ENCODE peak calls at places on chromosomes 5 and 9, in seven cellular contexts. N is foreskin fibroblast, D is fibroblast of pulmonary artery, T is colonic mucosa, U is epithelial cell of esophagus, G is K562, A is body of pancreas. L is an unnamed sample.

GRCh38 chr9:94593459-94594345 is at the start of gene FBP2:
- DNase-seq in N (no peak), D (peak), T (no peak), U (no peak), G (no peak), A (peak), L (no peak)

GRCh38 chr9:72292184-72292787 is 72.7 kb downstream of the ZFAND5 start:
- DNase-seq in N (no peak), D (peak), T (no peak), U (peak), G (no peak), A (no peak), L (no peak)

GRCh38 chr5:171858303-171858702 is 72.7 kb downstream of the SMIM23 start:
- DNase-seq in N (no peak), D (peak), T (no peak), U (peak), G (peak), A (no peak), L (no peak)

GRCh38 chr5:96344678-96345612 is 88.1 kb downstream of the PCSK1 start:
- DNase-seq in N (peak), D (peak), T (peak), U (peak), G (peak), A (peak), L (peak)

GRCh38 chr5:151213803-151214613 is 9.9 kb downstream of the CCDC69 start:
- DNase-seq in N (peak), D (peak), T (peak), U (peak), G (peak), A (peak), L (no peak)

GRCh38 chr5:134406390-134406789 is 5.3 kb downstream of the CDKN2AIPNL start:
- DNase-seq in N (peak), D (no peak), T (no peak), U (peak), G (no peak), A (no peak), L (no peak)

GRCh38 chr5:80204808-80205614 is 50.8 kb downstream of the SERINC5 start:
- DNase-seq in N (no peak), D (peak), T (peak), U (no peak), G (peak), A (peak), L (peak)

GRCh38 chr9:99012957-99013512 is 69.3 kb downstream of the COL15A1 start:
- DNase-seq in N (no peak), D (no peak), T (peak), U (peak), G (peak), A (peak), L (no peak)

GRCh38 chr9:22718653-22719052 is 272.0 kb downstream of the DMRTA1 start:
- DNase-seq in N (no peak), D (no peak), T (no peak), U (no peak), G (no peak), A (no peak), L (no peak)

GRCh38 chr5:172035039-172035438 is 28.6 kb upstream of the FBXW11 start:
- DNase-seq in N (no peak), D (no peak), T (no peak), U (peak), G (no peak), A (no peak), L (no peak)

GRCh38 chr5:175290379-175290778 is 153.6 kb downstream of the DRD1 start:
- DNase-seq in N (no peak), D (no peak), T (no peak), U (no peak), G (no peak), A (no peak), L (no peak)

GRCh38 chr5:14526493-14526892 is 55.1 kb upstream of the OTULINL start:
- DNase-seq in N (no peak), D (no peak), T (no peak), U (no peak), G (no peak), A (no peak), L (no peak)

GRCh38 chr5:39800202-39800601 is 375.4 kb upstream of the DAB2 start:
- DNase-seq in N (no peak), D (no peak), T (no peak), U (no peak), G (no peak), A (no peak), L (no peak)

GRCh38 chr5:99104538-99105132 is 175.8 kb upstream of the CHD1 start:
- DNase-seq in N (peak), D (peak), T (no peak), U (peak), G (peak), A (no peak), L (no peak)

GRCh38 chr9:125659954-125660353 is 47.1 kb downstream of the MAPKAP1 start:
- DNase-seq in N (peak), D (peak), T (no peak), U (peak), G (no peak), A (no peak), L (no peak)

GRCh38 chr5:144028644-144029043 is 141.8 kb downstream of the YIPF5 start:
- DNase-seq in N (peak), D (peak), T (no peak), U (no peak), G (no peak), A (no peak), L (no peak)

GRCh38 chr5:125847561-125847960 is 575.6 kb upstream of the GRAMD2B start:
- DNase-seq in N (no peak), D (no peak), T (no peak), U (no peak), G (no peak), A (no peak), L (no peak)

GRCh38 chr5:154508114-154508513 is 30.1 kb upstream of the HAND1 start:
- DNase-seq in N (no peak), D (no peak), T (no peak), U (no peak), G (no peak), A (no peak), L (no peak)

GRCh38 chr5:15598294-15598902 is 98.4 kb downstream of the FBXL7 start:
- DNase-seq in N (no peak), D (no peak), T (peak), U (peak), G (peak), A (no peak), L (peak)
- TF ChIP-seq CTCF in N (peak), D (peak), T (peak), U (peak), G (no peak), A (peak), L (peak)

DNA sequence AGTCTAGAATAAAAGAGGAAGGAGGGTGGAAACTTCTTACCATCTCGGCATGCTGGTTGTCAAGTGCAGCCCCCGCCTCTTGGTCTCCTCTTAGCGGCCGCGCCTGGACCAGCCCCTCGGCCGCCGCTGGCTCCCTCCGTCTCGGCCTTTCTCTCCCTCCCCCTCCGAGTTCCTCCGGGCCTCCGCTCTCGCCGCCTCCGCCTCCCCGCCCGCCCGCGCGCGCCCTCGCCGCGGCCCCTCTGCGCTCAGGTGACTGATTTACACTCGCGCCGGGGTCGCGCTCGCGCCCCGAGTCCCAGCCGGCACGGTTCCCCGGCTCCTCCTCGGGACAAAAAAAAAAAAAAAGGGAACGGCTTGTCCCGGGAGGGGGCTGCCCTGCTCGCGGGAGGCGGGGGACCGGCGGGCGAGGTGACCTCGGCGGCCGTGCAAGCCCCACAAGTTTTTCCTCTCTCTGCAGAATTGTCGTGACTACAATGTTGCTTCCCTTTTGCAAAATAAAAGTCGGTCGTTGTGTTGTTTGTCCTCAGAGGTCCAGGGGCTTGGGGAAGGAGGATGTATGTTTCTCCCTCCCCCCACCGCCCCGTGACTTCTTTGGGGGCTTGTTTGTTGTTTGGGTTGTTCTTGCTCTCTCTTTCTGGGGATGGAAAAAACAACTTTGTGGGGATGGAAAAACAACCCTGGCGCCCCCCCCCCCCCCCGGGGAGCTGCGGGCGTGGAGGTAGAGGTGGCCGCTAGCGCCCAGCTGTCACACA is at the start of gene BNC2:
- DNase-seq in N (peak), D (peak), T (peak), U (no peak), G (no peak), A (peak), L (peak)
- TF ChIP-seq CTCF in N (peak), D (peak), T (no peak), U (no peak), G (no peak), A (no peak), L (no peak)

DNA sequence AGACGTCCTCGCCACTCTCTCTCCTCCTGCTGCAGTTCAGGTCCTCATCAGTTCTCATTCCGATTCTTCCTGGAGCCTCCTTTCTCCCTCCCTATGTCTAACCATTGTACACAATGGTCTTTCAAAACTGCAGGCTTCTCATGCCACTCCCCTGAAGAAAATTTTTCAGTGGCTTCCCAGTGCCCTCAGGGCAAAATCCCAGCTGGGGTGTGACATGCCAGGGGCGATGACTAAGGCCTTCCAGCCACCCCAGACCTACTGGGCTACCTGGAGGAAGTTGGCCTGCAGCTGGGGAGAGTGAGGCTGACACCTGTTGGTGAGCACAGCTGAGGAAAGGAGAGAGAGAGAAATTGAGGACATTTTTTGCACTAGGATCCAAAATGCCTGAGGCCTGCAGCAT is 65.2 kb downstream of the SREK1 start:
- DNase-seq in N (no peak), D (no peak), T (no peak), U (peak), G (no peak), A (no peak), L (no peak)
- TF ChIP-seq CTCF in N (no peak), D (no peak), T (no peak), U (peak), G (peak), A (no peak), L (no peak)

GRCh38 chr5:103829585-103829984 is 267.0 kb upstream of the NUDT12 start:
- DNase-seq in N (no peak), D (no peak), T (no peak), U (peak), G (peak), A (no peak), L (peak)
- TF ChIP-seq CTCF in N (peak), D (peak), T (no peak), U (no peak), G (peak), A (no peak), L (peak)

DNA sequence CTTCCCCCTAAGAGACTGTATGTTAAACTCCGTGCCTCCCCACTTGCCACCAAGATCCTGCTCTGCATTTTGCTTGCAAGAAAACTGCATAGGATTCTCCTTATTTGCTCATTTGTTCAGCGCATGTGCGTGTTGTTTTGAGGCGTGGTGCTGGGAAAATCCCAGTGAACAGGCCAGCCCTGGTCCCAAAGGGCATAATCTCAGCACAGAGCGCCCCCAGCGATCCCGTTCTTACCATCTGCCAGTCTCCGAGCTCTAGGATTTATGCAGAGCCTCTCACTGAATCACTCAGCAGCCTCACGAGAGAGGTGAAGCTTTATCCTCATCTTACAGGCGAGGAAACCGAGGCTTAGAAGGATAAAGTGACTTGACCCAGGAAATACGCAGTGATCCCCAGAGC is 11.5 kb downstream of the PRRX2 start:
- DNase-seq in N (peak), D (no peak), T (no peak), U (no peak), G (peak), A (no peak), L (no peak)
- TF ChIP-seq CTCF in N (peak), D (no peak), T (no peak), U (no peak), G (no peak), A (no peak), L (no peak)

DNA sequence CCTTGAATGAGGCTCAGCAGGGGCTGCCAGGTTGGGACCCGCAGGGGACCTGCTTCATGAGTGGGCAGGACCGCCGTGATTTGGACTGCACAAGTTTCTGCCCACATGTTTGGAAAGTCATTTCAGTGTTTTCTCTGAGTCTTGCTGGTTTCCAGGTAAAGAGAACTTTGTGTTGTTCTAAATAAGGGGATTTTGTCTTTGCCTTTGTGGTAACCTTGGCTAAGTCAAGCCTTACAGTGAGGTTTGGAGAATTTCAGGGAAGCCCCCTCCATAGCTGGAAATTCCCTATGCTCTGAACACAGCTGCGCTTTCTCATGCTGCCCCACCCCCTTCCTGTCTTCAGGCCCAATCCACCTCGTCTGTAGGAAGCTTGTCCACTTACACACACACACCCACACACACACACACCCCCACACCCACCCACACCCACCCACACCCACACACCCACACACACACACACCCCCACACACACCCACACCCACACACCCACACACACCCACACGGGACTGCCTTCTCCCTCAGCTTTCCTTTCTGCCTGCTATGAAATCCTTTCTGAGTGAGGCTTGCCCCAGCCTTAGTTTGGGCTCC is 270.1 kb downstream of the HSPA4 start:
- DNase-seq in N (no peak), D (no peak), T (no peak), U (no peak), G (no peak), A (peak), L (no peak)
- TF ChIP-seq CTCF in N (no peak), D (no peak), T (no peak), U (no peak), G (no peak), A (no peak), L (no peak)

L was measured in endothelial cell.